ENCODE peak calls at places on chromosomes 6 and 20, in eight cellular contexts. M is cardiac muscle cell, N is epithelial cell of esophagus, B is HFF-Myc, Y is cardiac fibroblast, U is kidney, T is ovary, H is AG04450. Q is an unnamed sample.

GRCh38 chr6:167441653-167442644 is 117.1 kb downstream of the TTLL2 start:
- DNase-seq in M (peak), N (no peak), B (no peak), Y (peak), U (no peak), T (no peak), H (no peak), Q (no peak)

GRCh38 chr6:29651413-29652197 is 5.3 kb upstream of the MOG start:
- DNase-seq in M (peak), N (peak), B (no peak), Y (peak), U (no peak), T (no peak), H (no peak), Q (no peak)

GRCh38 chr6:12298995-12299394 is 8.8 kb downstream of the EDN1 start:
- DNase-seq in M (no peak), N (no peak), B (no peak), Y (peak), U (no peak), T (no peak), H (no peak), Q (no peak)

GRCh38 chr6:113882341-113882740 is 25.2 kb downstream of the MARCKS start:
- DNase-seq in M (no peak), N (peak), B (no peak), Y (no peak), U (no peak), T (no peak), H (no peak), Q (no peak)

GRCh38 chr20:62122659-62123449 is 579 bp downstream of the LSM14B start:
- DNase-seq in M (peak), N (peak), B (no peak), Y (peak), U (peak), T (peak), H (no peak), Q (no peak)

GRCh38 chr6:134519456-134519855 is 201.5 kb upstream of the SGK1 start:
- DNase-seq in M (no peak), N (no peak), B (no peak), Y (peak), U (no peak), T (no peak), H (no peak), Q (no peak)

GRCh38 chr6:134549854-134550253 is 231.9 kb upstream of the SGK1 start:
- DNase-seq in M (no peak), N (no peak), B (no peak), Y (peak), U (no peak), T (no peak), H (no peak), Q (no peak)

GRCh38 chr20:59636791-59637370 is 32.5 kb downstream of the PHACTR3 start:
- DNase-seq in M (no peak), N (no peak), B (no peak), Y (no peak), U (no peak), T (no peak), H (no peak), Q (no peak)

GRCh38 chr6:48389146-48390043 is 278.4 kb upstream of the PTCHD4 start:
- DNase-seq in M (peak), N (no peak), B (no peak), Y (no peak), U (peak), T (no peak), H (no peak), Q (no peak)

GRCh38 chr6:97697450-97697849 is 414.4 kb upstream of the MMS22L start:
- DNase-seq in M (no peak), N (peak), B (no peak), Y (peak), U (no peak), T (no peak), H (no peak), Q (no peak)

GRCh38 chr6:30841644-30842504 is 42.4 kb upstream of the DDR1 start:
- DNase-seq in M (no peak), N (no peak), B (no peak), Y (peak), U (no peak), T (no peak), H (no peak), Q (no peak)

GRCh38 chr6:2971420-2972218 is at the start of gene SERPINB6:
- DNase-seq in M (peak), N (peak), B (no peak), Y (peak), U (peak), T (peak), H (no peak), Q (peak)

GRCh38 chr6:25193147-25193864 is 85.9 kb upstream of the CARMIL1 start:
- DNase-seq in M (no peak), N (peak), B (peak), Y (peak), U (no peak), T (peak), H (peak), Q (peak)

GRCh38 chr6:53311586-53311935 is 37.2 kb downstream of the ELOVL5 start:
- DNase-seq in M (no peak), N (no peak), B (no peak), Y (no peak), U (no peak), T (no peak), H (no peak), Q (no peak)

GRCh38 chr6:53309897-53310291 is 38.9 kb downstream of the ELOVL5 start:
- DNase-seq in M (no peak), N (no peak), B (no peak), Y (no peak), U (no peak), T (no peak), H (no peak), Q (no peak)

GRCh38 chr6:53309059-53309896 is 39.5 kb downstream of the ELOVL5 start:
- DNase-seq in M (no peak), N (peak), B (no peak), Y (peak), U (no peak), T (no peak), H (no peak), Q (no peak)

GRCh38 chr6:53312355-53312754 is 36.4 kb downstream of the ELOVL5 start:
- DNase-seq in M (no peak), N (no peak), B (no peak), Y (no peak), U (no peak), T (no peak), H (no peak), Q (no peak)

GRCh38 chr6:53310751-53311585 is 37.8 kb downstream of the ELOVL5 start:
- DNase-seq in M (no peak), N (no peak), B (no peak), Y (no peak), U (no peak), T (no peak), H (no peak), Q (no peak)
- H3K4me3 ChIP-seq in M (no peak), N (no peak), B (no peak), Y (no peak), U (no peak), T (no peak), H (no peak), Q (no peak)

DNA sequence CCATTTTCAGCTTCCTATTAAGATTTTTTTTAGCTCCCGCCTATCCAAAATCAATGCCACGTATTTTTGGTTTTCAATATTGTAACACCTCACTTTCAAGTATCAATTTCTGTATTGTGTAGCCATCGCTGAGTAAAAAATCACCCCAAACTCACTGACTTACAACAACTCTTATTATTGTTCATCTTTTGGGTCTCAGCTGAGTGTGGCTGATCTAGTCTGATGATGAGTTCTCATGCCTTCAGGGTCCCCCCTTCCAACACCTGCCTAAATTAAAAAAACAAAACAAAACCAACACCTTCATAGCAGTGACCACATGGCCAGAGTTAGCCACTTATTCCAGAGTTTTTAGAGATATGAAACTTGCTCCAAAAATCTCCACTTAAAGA is 9.5 kb upstream of the BTN1A1 start:
- DNase-seq in M (no peak), N (no peak), B (no peak), Y (no peak), U (no peak), T (no peak), H (no peak), Q (no peak)
- TF ChIP-seq CTCF in M (no peak), N (no peak), B (no peak), Y (no peak), U (no peak), T (no peak), H (no peak), Q (no peak)

GRCh38 chr20:44739952-44740351 is 5.7 kb upstream of the KCNK15 start:
- DNase-seq in M (no peak), N (no peak), B (no peak), Y (no peak), U (peak), T (no peak), H (no peak), Q (no peak)
- H3K4me3 ChIP-seq in M (no peak), N (no peak), B (no peak), Y (no peak), U (no peak), T (no peak), H (no peak), Q (no peak)

GRCh38 chr6:84728602-84729001 is 35.8 kb downstream of the TBX18 start:
- DNase-seq in M (no peak), N (peak), B (no peak), Y (peak), U (no peak), T (no peak), H (no peak), Q (no peak)
- TF ChIP-seq CTCF in M (peak), N (peak), B (peak), Y (peak), U (no peak), T (no peak), H (peak), Q (peak)

GRCh38 chr6:147023148-147023547 is 181.1 kb upstream of the STXBP5 start:
- DNase-seq in M (no peak), N (no peak), B (no peak), Y (no peak), U (no peak), T (no peak), H (no peak), Q (no peak)
- H3K4me3 ChIP-seq in M (no peak), N (no peak), B (no peak), Y (no peak), U (no peak), T (no peak), H (no peak), Q (no peak)